ENCODE peak calls at places on chromosomes 6 and 20, in ten cellular contexts. Z is GM12864; C is dorsolateral prefrontal cortex; O is fibroblast of the aortic adventitia; Y is SK-N-SH; R is body of pancreas; X is CD4-positive, alpha-beta T cell; V is heart right ventricle; L is CD14-positive monocyte; H is glutamatergic neuron. N is an unnamed sample.
A peak's percentile ranks its signal among the peaks of the same experiment; 100 is the strongest.

GRCh38 chr6:140623498-140623897 is 1249.0 kb upstream of the CITED2 start:
- DNase-seq in Z (no peak), C (no peak), O (peak; percentile 98), Y (no peak), R (no peak), X (no peak), V (no peak), L (no peak), H (no peak), N (no peak)

GRCh38 chr20:40006168-40006860 is 682.7 kb downstream of the MAFB start:
- DNase-seq in Z (no peak), C (no peak), O (no peak), Y (no peak), R (no peak), X (no peak), V (no peak), L (no peak), H (no peak), N (no peak)

GRCh38 chr20:38345643-38346042 is 639 bp upstream of the LBP start:
- DNase-seq in Z (no peak), C (no peak), O (no peak), Y (no peak), R (no peak), X (no peak), V (no peak), L (no peak), H (no peak), N (no peak)

GRCh38 chr6:80454197-80454596 is 347.7 kb downstream of the BCKDHB start:
- DNase-seq in Z (no peak), C (no peak), O (peak; percentile 94), Y (no peak), R (no peak), X (no peak), V (no peak), L (no peak), H (no peak), N (peak; percentile 7)

GRCh38 chr6:168709440-168709839 is 268.5 kb downstream of the SMOC2 start:
- DNase-seq in Z (no peak), C (no peak), O (no peak), Y (no peak), R (no peak), X (no peak), V (no peak), L (no peak), H (no peak), N (no peak)

GRCh38 chr20:37223053-37223452 is 38.6 kb downstream of the GHRH start:
- DNase-seq in Z (no peak), C (no peak), O (peak; percentile 89), Y (no peak), R (no peak), X (no peak), V (no peak), L (peak; percentile 80), H (no peak), N (peak; percentile 38)

GRCh38 chr6:145756170-145756662 is 20.9 kb upstream of the EPM2A start:
- DNase-seq in Z (no peak), C (no peak), O (peak; percentile 98), Y (peak; percentile 39), R (peak; percentile 52), X (no peak), V (no peak), L (peak; percentile 76), H (no peak), N (no peak)

GRCh38 chr6:129267028-129267427 is 384.1 kb downstream of the LAMA2 start:
- DNase-seq in Z (no peak), C (no peak), O (no peak), Y (no peak), R (no peak), X (no peak), V (no peak), L (no peak), H (peak; percentile 62), N (no peak)

GRCh38 chr6:142740449-142740848 is 204.5 kb downstream of the HIVEP2 start:
- DNase-seq in Z (no peak), C (no peak), O (no peak), Y (no peak), R (no peak), X (no peak), V (no peak), L (no peak), H (no peak), N (no peak)

GRCh38 chr6:142746524-142746923 is 198.5 kb downstream of the HIVEP2 start:
- DNase-seq in Z (peak; percentile 24), C (no peak), O (peak; percentile 18), Y (peak; percentile 24), R (peak; percentile 41), X (peak; percentile 15), V (no peak), L (no peak), H (peak; percentile 38), N (no peak)

GRCh38 chr6:142749556-142749955 is 195.4 kb downstream of the HIVEP2 start:
- DNase-seq in Z (no peak), C (no peak), O (no peak), Y (no peak), R (no peak), X (no peak), V (no peak), L (no peak), H (no peak), N (no peak)

DNA sequence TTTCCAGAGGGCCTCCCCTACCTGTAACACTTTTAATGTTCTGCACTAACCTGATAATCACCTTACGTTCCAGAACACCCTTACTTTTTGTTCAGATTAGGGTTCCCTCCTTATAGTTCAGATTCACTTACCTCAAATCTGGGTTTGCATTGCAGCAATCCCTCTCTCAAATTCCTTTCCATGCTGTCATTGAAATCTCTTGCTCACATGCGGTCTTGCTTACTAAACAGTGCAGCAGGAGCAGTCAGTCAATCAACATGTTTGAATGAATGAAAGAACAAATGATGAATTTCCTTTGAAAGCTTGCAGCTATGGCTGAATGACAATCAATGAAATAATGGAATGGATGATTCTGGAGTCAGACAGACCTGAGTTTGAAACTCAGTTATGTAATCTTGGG is 200.1 kb downstream of the HIVEP2 start:
- DNase-seq in Z (no peak), C (no peak), O (no peak), Y (no peak), R (no peak), X (no peak), V (no peak), L (no peak), H (no peak), N (no peak)
- TF ChIP-seq CTCF in Z (no peak), C (no peak), O (no peak), Y (no peak), R (no peak), X (no peak), V (no peak), L (no peak), H (no peak), N (no peak)

GRCh38 chr20:3171391-3172125 is 1.8 kb downstream of the LZTS3 start:
- DNase-seq in Z (no peak), C (no peak), O (no peak), Y (peak; percentile 10), R (no peak), X (no peak), V (no peak), L (no peak), H (no peak), N (no peak)

GRCh38 chr20:3166913-3167342 is 6.4 kb downstream of the LZTS3 start:
- DNase-seq in Z (no peak), C (no peak), O (no peak), Y (peak; percentile 16), R (no peak), X (no peak), V (no peak), L (no peak), H (no peak), N (no peak)

GRCh38 chr20:3168079-3168828 is 5.1 kb downstream of the LZTS3 start:
- DNase-seq in Z (no peak), C (no peak), O (no peak), Y (peak; percentile 44), R (peak; percentile 86), X (no peak), V (peak; percentile 52), L (no peak), H (peak; percentile 41), N (peak; percentile 27)

GRCh38 chr20:3167738-3168078 is 5.6 kb downstream of the LZTS3 start:
- DNase-seq in Z (no peak), C (no peak), O (no peak), Y (no peak), R (no peak), X (no peak), V (no peak), L (no peak), H (no peak), N (peak; percentile 16)

GRCh38 chr20:3168829-3169590 is 4.3 kb downstream of the LZTS3 start:
- DNase-seq in Z (no peak), C (no peak), O (no peak), Y (peak; percentile 12), R (no peak), X (no peak), V (no peak), L (no peak), H (no peak), N (peak; percentile 20)
- TF ChIP-seq CTCF in Z (no peak), C (no peak), O (no peak), Y (no peak), R (no peak), X (no peak), V (no peak), L (no peak), H (no peak), N (no peak)

DNA sequence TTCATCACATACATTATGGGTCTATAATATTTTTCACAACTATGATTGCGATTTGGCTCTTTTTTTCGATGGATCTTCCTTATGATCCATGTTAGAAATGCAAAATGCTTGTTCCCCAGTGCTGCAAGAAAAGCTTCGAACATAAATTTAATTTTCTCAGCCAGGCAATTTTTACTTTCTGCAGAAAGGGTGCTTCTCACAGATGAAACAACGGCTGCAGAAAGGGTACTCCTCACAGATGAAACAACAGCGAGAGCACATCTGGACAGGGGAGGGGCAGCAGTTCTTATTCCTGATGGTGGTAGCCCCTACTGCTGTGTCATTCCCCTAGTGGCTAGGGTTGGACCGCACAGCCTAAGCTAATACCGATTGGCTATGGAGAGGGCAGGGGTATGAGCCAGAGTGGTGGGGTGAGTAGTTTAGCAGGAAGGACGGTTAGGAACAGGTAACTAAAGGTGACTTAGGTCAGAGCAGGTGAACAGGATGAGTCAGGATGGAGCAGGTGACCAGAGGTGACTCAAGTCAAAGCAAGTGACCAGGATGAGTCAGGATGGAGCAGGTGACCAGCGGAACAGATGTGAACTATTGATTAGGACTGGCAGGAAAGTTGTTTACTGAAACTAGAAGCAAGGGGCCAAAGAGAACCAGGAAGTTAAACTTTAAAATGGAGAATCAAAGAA is 13.4 kb upstream of the TREML4 start:
- DNase-seq in Z (no peak), C (no peak), O (no peak), Y (no peak), R (no peak), X (no peak), V (no peak), L (no peak), H (no peak), N (no peak)
- TF ChIP-seq CTCF in Z (no peak), C (no peak), O (no peak), Y (no peak), R (no peak), X (no peak), V (no peak), L (no peak), H (no peak), N (no peak)

GRCh38 chr6:109381007-109381746 is 1.1 kb downstream of the CD164 start:
- DNase-seq in Z (no peak), C (no peak), O (peak; percentile 47), Y (peak; percentile 18), R (peak; percentile 11), X (no peak), V (no peak), L (no peak), H (no peak), N (no peak)

GRCh38 chr6:109381747-109382575 is at the start of gene CD164:
- DNase-seq in Z (peak; percentile 84), C (peak; percentile 90), O (peak; percentile 96), Y (peak; percentile 98), R (peak; percentile 93), X (peak; percentile 93), V (peak; percentile 94), L (peak; percentile 91), H (peak; percentile 96), N (peak; percentile 95)

GRCh38 chr6:109382576-109383437 is 540 bp upstream of the CD164 start:
- DNase-seq in Z (peak; percentile 89), C (peak; percentile 85), O (peak; percentile 96), Y (peak; percentile 92), R (peak; percentile 94), X (peak; percentile 92), V (peak; percentile 92), L (peak; percentile 94), H (peak; percentile 88), N (peak; percentile 92)

GRCh38 chr6:109379706-109380105 is 2.6 kb downstream of the CD164 start:
- DNase-seq in Z (no peak), C (no peak), O (peak; percentile 39), Y (no peak), R (no peak), X (no peak), V (no peak), L (no peak), H (no peak), N (no peak)

GRCh38 chr6:109383438-109383940 is 1.2 kb upstream of the CD164 start:
- DNase-seq in Z (no peak), C (no peak), O (no peak), Y (no peak), R (no peak), X (no peak), V (no peak), L (no peak), H (no peak), N (no peak)
- TF ChIP-seq CTCF in Z (no peak), C (no peak), O (no peak), Y (no peak), R (no peak), X (peak; percentile 40), V (no peak), L (peak; percentile 74), H (peak; percentile 7), N (no peak)